ENCODE peak calls at places on chromosomes 3 and 15, in nine cellular contexts. G is Daoy; R is AG08395; U is heart right ventricle; D is fibroblast of lung; S is cardiac septum; Y is activated CD8-positive, alpha-beta T cell treated with anti-CD3 and anti-CD28 coated beads for 36 hours; M is Peyer's patch; O is tibial artery. P is an unnamed sample.
A peak's percentile ranks its signal among the peaks of the same experiment; 100 is the strongest.

GRCh38 chr15:73935547-73935946 is 9.3 kb downstream of the LOXL1 start:
- DNase-seq in U (no peak), M (no peak), D (no peak), S (no peak), Y (no peak), R (no peak), O (peak; percentile 54), G (peak; percentile 61), P (peak; percentile 47)

GRCh38 chr15:92510163-92510882 is 116.6 kb downstream of the ST8SIA2 start:
- DNase-seq in Y (no peak), S (no peak), D (no peak), O (no peak), U (no peak), R (peak; percentile 32), M (no peak), G (peak; percentile 55), P (no peak)

GRCh38 chr3:194928183-194928736 is 242.6 kb downstream of the FAM43A start:
- DNase-seq in Y (no peak), S (no peak), M (no peak), U (no peak), G (peak; percentile 33), R (peak; percentile 35), D (no peak), O (no peak), P (peak; percentile 61)

GRCh38 chr3:163951397-163951987 is 1126.8 kb downstream of the SI start:
- DNase-seq in Y (no peak), M (no peak), O (no peak), S (no peak), G (no peak), R (no peak), U (no peak), D (no peak), P (no peak)

GRCh38 chr3:35908366-35909232 is 269.3 kb downstream of the ARPP21 start:
- DNase-seq in Y (peak; percentile 77), R (peak; percentile 26), S (no peak), G (peak; percentile 27), D (peak; percentile 75), U (peak; percentile 15), M (peak; percentile 25), O (peak; percentile 66), P (peak; percentile 70)

GRCh38 chr3:129016366-129016724 is 15.2 kb downstream of the EFCC1 start:
- DNase-seq in S (no peak), Y (peak; percentile 82), R (no peak), M (peak; percentile 80), U (no peak), O (no peak), G (no peak), D (no peak), P (no peak)

GRCh38 chr3:105598047-105598796 is 231.5 kb downstream of the ALCAM start:
- DNase-seq in G (peak; percentile 78), D (peak; percentile 88), S (no peak), O (no peak), R (peak; percentile 77), Y (no peak), M (no peak), U (no peak), P (peak; percentile 96)

GRCh38 chr3:24514139-24514538 is 19.5 kb upstream of the THRB start:
- DNase-seq in Y (no peak), D (no peak), R (no peak), G (no peak), O (no peak), U (no peak), M (no peak), S (no peak), P (no peak)

GRCh38 chr3:50170689-50171088 is 15.6 kb downstream of the SEMA3F start:
- DNase-seq in Y (no peak), M (no peak), G (peak; percentile 79), U (peak; percentile 64), R (no peak), O (no peak), D (peak; percentile 88), S (peak; percentile 89), P (peak; percentile 90)

GRCh38 chr3:181715601-181716340 is 4.0 kb downstream of the SOX2 start:
- DNase-seq in S (no peak), M (no peak), G (no peak), Y (no peak), U (no peak), O (no peak), R (no peak), D (no peak), P (no peak)

GRCh38 chr3:190122198-190122771 is 1.6 kb upstream of the P3H2 start:
- DNase-seq in S (no peak), R (peak; percentile 14), G (peak; percentile 29), D (no peak), M (no peak), Y (no peak), U (no peak), O (no peak), P (peak; percentile 83)

GRCh38 chr15:55240125-55240760 is 43.5 kb upstream of the RSL24D1 start:
- DNase-seq in G (no peak), S (no peak), D (no peak), Y (no peak), U (no peak), M (no peak), O (no peak), R (no peak), P (no peak)

GRCh38 chr3:9302425-9303181 is 53.2 kb upstream of the SRGAP3 start:
- DNase-seq in Y (peak; percentile 84), S (peak; percentile 81), G (peak; percentile 74), U (peak; percentile 82), O (peak; percentile 77), M (peak; percentile 66), R (peak; percentile 82), D (peak; percentile 74), P (peak; percentile 71)

GRCh38 chr3:152331018-152331541 is 62.4 kb downstream of the MBNL1 start:
- DNase-seq in S (no peak), O (no peak), M (no peak), U (no peak), Y (no peak), G (peak; percentile 72), R (peak; percentile 72), D (peak; percentile 85), P (peak; percentile 93)

GRCh38 chr3:69628956-69629355 is 110.3 kb upstream of the MITF start:
- DNase-seq in U (no peak), S (no peak), R (no peak), D (peak; percentile 38), O (no peak), Y (no peak), G (no peak), M (no peak), P (no peak)

GRCh38 chr15:66038387-66039116 is 169.3 kb downstream of the RAB11A start:
- DNase-seq in D (no peak), G (no peak), Y (no peak), U (no peak), R (no peak), M (no peak), S (no peak), O (no peak), P (no peak)

GRCh38 chr3:28577941-28578340 is 229.3 kb upstream of the AZI2 start:
- DNase-seq in D (no peak), Y (no peak), U (no peak), S (no peak), G (no peak), M (no peak), O (no peak), R (no peak), P (no peak)

GRCh38 chr15:69570997-69571396 is 118.4 kb downstream of the RPLP1 start:
- DNase-seq in S (no peak), Y (no peak), D (no peak), U (no peak), M (no peak), R (no peak), G (no peak), O (no peak), P (no peak)

GRCh38 chr15:61831505-61831921 is 228.7 kb downstream of the VPS13C start:
- DNase-seq in M (no peak), D (no peak), U (no peak), R (no peak), G (peak; percentile 10), O (no peak), S (no peak), Y (no peak), P (no peak)

GRCh38 chr3:107512108-107512507 is 10.7 kb upstream of the BBX start:
- DNase-seq in M (no peak), U (no peak), R (no peak), S (no peak), D (no peak), O (no peak), G (no peak), Y (no peak), P (no peak)

GRCh38 chr3:168025076-168025475 is 70.6 kb downstream of the GOLIM4 start:
- DNase-seq in D (peak; percentile 61), S (no peak), Y (no peak), O (no peak), M (no peak), G (no peak), U (no peak), R (peak; percentile 4), P (peak; percentile 52)

GRCh38 chr3:63538912-63539311 is 113.6 kb upstream of the SNTN start:
- DNase-seq in U (no peak), D (no peak), O (no peak), G (no peak), M (no peak), R (no peak), Y (no peak), S (no peak), P (no peak)

GRCh38 chr15:40695469-40695910 is 516 bp downstream of the RAD51 start:
- DNase-seq in S (no peak), D (peak; percentile 14), Y (peak; percentile 40), U (no peak), G (no peak), R (peak; percentile 31), O (no peak), M (no peak), P (peak; percentile 11)

GRCh38 chr3:13333236-13333897 is 86.8 kb downstream of the NUP210 start:
- DNase-seq in M (no peak), R (no peak), O (no peak), U (no peak), G (no peak), D (no peak), Y (no peak), S (no peak), P (no peak)

GRCh38 chr3:169402667-169403360 is 260.7 kb downstream of the MECOM start:
- DNase-seq in Y (no peak), U (no peak), O (no peak), S (no peak), D (no peak), R (no peak), M (no peak), G (no peak), P (no peak)

GRCh38 chr3:40557558-40558161 is 32.9 kb downstream of the ZNF621 start:
- DNase-seq in S (no peak), G (peak; percentile 2), M (no peak), D (no peak), U (no peak), O (no peak), Y (no peak), R (no peak), P (no peak)

GRCh38 chr3:99878005-99878404 is 60.3 kb downstream of the CMSS1 start:
- DNase-seq in M (no peak), U (no peak), Y (no peak), D (peak; percentile 74), O (no peak), G (peak; percentile 85), R (peak; percentile 77), S (no peak), P (peak; percentile 88)

GRCh38 chr3:151835751-151836550 is 22.0 kb downstream of the AADAC start:
- DNase-seq in U (no peak), M (no peak), R (peak; percentile 32), S (no peak), D (peak; percentile 74), Y (no peak), G (peak; percentile 35), O (no peak), P (peak; percentile 64)

GRCh38 chr3:186261638-186262037 is 100.4 kb downstream of the DGKG start:
- DNase-seq in D (no peak), O (no peak), G (no peak), M (no peak), Y (no peak), R (no peak), S (peak; percentile 47), U (no peak), P (no peak)

GRCh38 chr15:51363391-51363790 is 21.9 kb downstream of the GLDN start:
- DNase-seq in M (no peak), S (no peak), R (no peak), Y (no peak), G (no peak), U (no peak), D (no peak), O (no peak), P (no peak)

GRCh38 chr15:72599855-72600464 is 54.5 kb upstream of the GOLGA6B start:
- DNase-seq in G (peak; percentile 41), M (no peak), Y (peak; percentile 50), U (no peak), O (no peak), R (peak; percentile 73), D (peak; percentile 71), S (no peak), P (peak; percentile 68)